ENCODE peak calls at places on chromosomes 16 and 17, in six cellular contexts. Z is AG10803, E is mesothelial cell of epicardium, O is MM.1S, B is endothelial cell, S is Peyer's patch. I is an unnamed sample.

GRCh38 chr16:66511615-66512500 is 38.1 kb downstream of the TK2 start:
- DNase-seq in E (no peak), O (no peak), Z (peak), B (no peak), S (peak), I (no peak)

GRCh38 chr17:15263206-15263579 is 1.9 kb downstream of the PMP22 start:
- DNase-seq in Z (peak), E (peak), B (peak), S (peak), O (no peak), I (no peak)

GRCh38 chr17:35254107-35254802 is 11.4 kb downstream of the SLFN5 start:
- DNase-seq in S (no peak), B (peak), E (no peak), Z (peak), O (no peak), I (no peak)

GRCh38 chr17:62740066-62740465 is 68.0 kb downstream of the MARCHF10 start:
- DNase-seq in O (no peak), Z (peak), B (no peak), S (no peak), E (no peak), I (no peak)

GRCh38 chr16:64738321-64738960 is 383.4 kb downstream of the CDH11 start:
- DNase-seq in E (no peak), S (no peak), Z (peak), O (no peak), B (no peak), I (no peak)

GRCh38 chr17:77854759-77855745 is 103.5 kb upstream of the TNRC6C start:
- DNase-seq in S (no peak), B (no peak), Z (no peak), E (no peak), O (no peak), I (no peak)

GRCh38 chr16:67915831-67916723 is 15.6 kb downstream of the CTRL start:
- DNase-seq in E (no peak), Z (no peak), O (no peak), B (no peak), S (peak), I (no peak)

GRCh38 chr16:78478267-78478821 is 378.9 kb downstream of the WWOX start:
- DNase-seq in B (peak), S (no peak), E (no peak), O (peak), Z (no peak), I (no peak)

GRCh38 chr17:15917439-15918027 is 27.4 kb upstream of the ADORA2B start:
- DNase-seq in B (no peak), E (no peak), S (peak), O (no peak), Z (no peak), I (no peak)

GRCh38 chr17:75010683-75011406 is 1.6 kb upstream of the MRPL58 start:
- DNase-seq in E (no peak), O (no peak), Z (no peak), B (peak), S (peak), I (no peak)

GRCh38 chr17:69997332-69997731 is 77.7 kb upstream of the KCNJ16 start:
- DNase-seq in E (no peak), S (no peak), B (no peak), O (no peak), Z (peak), I (no peak)

GRCh38 chr17:1629647-1630310 is 1.1 kb upstream of the SLC43A2 start:
- DNase-seq in S (peak), E (no peak), Z (peak), O (peak), B (peak), I (peak)

GRCh38 chr16:84501077-84501735 is 3.3 kb downstream of the MEAK7 start:
- DNase-seq in S (peak), B (no peak), Z (peak), E (no peak), O (no peak), I (no peak)

GRCh38 chr17:64343833-64344637 is 46.6 kb downstream of the PECAM1 start:
- DNase-seq in B (peak), Z (peak), O (peak), E (no peak), S (no peak), I (no peak)

GRCh38 chr17:80999224-81000088 is 7.8 kb downstream of the CHMP6 start:
- DNase-seq in E (no peak), B (no peak), S (no peak), Z (no peak), O (no peak), I (no peak)

GRCh38 chr17:49223517-49224197 is 6.9 kb downstream of the PHOSPHO1 start:
- DNase-seq in B (peak), E (peak), Z (no peak), O (peak), S (peak), I (peak)

GRCh38 chr16:2532494-2533141 is 1.4 kb upstream of the CEMP1 start:
- DNase-seq in E (peak), B (no peak), S (peak), Z (peak), O (peak), I (peak)

GRCh38 chr17:57949649-57950048 is 5.6 kb downstream of the CUEDC1 start:
- DNase-seq in Z (peak), E (no peak), S (no peak), O (no peak), B (no peak), I (no peak)

GRCh38 chr17:57948169-57948554 is 7.0 kb downstream of the CUEDC1 start:
- DNase-seq in O (no peak), B (no peak), E (no peak), Z (peak), S (no peak), I (no peak)

GRCh38 chr17:57947369-57947768 is 7.8 kb downstream of the CUEDC1 start:
- DNase-seq in E (no peak), O (no peak), Z (no peak), S (no peak), B (no peak), I (no peak)

GRCh38 chr17:57946798-57947358 is 8.3 kb downstream of the CUEDC1 start:
- DNase-seq in O (peak), S (peak), B (no peak), Z (peak), E (no peak), I (peak)

DNA sequence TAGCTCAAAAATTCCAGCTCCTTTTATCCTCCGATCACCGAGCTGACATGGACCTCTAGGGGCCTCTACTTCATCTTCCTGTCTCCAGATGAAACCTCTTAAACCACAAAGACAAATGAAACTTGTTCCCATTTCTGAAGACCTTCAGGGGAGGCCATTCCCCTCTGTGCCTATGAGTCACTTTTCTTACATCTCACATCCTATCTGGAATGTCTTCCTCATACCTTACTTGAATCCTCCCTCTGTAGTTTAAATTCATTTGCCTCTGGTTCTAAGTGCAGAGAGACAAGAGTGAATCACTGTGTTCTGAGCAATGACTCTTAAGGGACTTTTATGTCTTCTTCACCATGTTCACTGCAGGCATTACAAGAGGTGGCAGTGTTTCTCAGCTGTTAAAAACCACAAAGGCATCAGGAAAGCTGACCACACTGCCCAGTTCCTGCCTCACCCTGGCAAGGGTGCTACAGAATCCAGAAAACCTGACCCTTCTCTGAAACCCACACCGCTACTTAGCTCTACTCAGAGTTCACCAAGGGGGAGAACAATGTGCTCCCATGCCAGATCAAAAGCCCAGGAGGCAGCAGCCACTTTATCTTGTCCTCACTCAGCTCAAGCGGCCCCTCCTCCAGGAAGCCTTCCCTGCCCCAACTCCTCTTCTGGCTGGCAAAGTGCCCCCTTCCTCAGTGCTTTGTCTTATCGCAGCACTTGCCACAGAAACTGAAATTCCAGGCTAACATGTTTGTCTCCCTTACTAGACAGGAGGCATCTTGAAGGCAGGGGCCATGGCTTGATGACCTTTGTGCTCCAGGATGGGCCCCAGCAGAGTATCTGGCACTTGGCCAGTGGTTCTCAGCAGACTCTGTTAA is 6.4 kb downstream of the CUEDC1 start:
- DNase-seq in B (no peak), E (no peak), S (no peak), Z (peak), O (peak), I (no peak)
- TF ChIP-seq CTCF in B (no peak), E (no peak), S (no peak), Z (peak), O (peak), I (no peak)

DNA sequence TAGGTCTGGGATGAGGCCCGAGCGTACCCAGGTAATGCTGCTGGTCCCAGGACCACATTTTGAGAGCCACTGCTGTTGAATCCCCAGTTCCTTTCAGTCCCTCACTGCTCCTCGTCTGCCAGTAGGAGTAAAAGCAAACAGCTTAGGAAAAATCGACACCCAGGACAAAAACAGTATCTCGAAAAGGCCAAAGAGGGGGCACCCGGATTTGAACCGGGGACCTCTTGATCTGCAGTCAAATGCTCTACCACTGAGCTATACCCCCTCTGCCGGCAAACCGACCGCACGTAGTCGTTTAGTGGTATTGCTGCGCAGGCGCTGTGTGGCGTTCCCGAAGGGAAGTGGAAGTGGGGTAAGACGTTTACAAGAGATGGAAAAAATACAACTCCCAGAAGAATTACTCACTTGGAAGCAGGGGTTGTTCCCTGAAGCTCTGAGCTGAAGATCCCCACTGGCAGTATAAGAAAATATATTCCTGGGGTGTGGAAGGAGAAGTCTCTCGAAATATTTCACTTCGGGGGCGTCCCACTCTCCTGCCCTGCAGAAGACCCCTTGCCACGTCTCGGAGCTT is 2.2 kb upstream of the PLXDC1 start:
- DNase-seq in O (peak), S (peak), Z (peak), B (peak), E (peak), I (peak)
- TF ChIP-seq CTCF in O (no peak), S (peak), Z (peak), B (no peak), E (no peak), I (no peak)

GRCh38 chr17:32855620-32856019 is 21.3 kb downstream of the MYO1D start:
- DNase-seq in B (no peak), E (no peak), Z (no peak), O (no peak), S (no peak), I (no peak)

GRCh38 chr17:32849879-32850278 is 27.0 kb downstream of the MYO1D start:
- DNase-seq in S (no peak), B (no peak), Z (peak), E (no peak), O (no peak), I (no peak)

GRCh38 chr17:32852811-32853210 is 24.1 kb downstream of the MYO1D start:
- DNase-seq in Z (no peak), E (no peak), O (no peak), S (no peak), B (no peak), I (no peak)

GRCh38 chr17:32854177-32854576 is 22.7 kb downstream of the MYO1D start:
- DNase-seq in S (no peak), O (no peak), Z (no peak), E (no peak), B (no peak), I (no peak)

DNA sequence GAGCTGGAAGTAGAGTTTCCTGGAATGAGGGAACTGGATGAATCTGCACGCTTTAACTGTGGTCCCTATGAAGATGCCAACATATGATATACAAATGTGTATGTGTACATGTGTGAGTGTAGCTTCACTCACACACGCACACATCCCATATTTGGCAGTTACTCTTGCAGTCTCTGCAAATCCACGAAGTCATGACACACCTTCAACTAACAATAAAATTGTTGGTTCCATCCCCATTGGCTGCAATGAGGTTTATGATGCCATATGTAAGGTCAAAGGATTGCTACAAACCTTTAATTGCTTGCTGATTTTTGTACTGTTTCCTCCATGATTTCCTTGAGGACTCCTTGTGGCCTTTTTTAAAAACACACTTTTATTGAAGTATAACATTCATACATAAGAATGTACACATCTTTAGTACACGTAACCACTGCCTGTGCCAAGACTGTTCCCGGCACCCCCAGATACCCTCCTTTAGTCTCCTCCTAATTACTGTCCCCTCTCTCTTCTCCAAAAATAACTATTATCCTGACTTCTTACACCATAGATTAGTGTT is 22.0 kb downstream of the MYO1D start:
- DNase-seq in S (no peak), Z (no peak), B (no peak), E (no peak), O (no peak), I (no peak)
- TF ChIP-seq CTCF in S (no peak), Z (no peak), B (no peak), E (peak), O (peak), I (no peak)

DNA sequence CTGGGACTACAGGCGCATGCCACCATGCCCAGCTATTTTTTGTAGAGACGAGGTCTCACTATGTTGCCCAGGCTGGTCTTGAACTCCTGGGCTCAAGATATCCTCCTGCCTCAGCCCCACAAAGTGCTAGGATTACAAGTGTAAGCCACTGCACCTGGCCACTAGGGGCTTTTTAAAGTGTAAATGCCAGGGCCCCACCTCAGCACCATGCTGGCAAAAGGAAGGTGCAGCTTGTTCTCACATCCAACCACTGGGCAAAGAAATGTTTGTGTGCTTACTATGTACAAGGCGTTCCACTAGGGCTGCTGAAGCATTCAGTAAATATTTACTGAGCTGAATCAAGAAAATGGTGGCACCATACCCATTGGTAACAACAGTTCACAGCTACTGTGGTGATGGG is 22.6 kb downstream of the COG1 start:
- DNase-seq in S (no peak), B (no peak), E (no peak), O (no peak), Z (no peak), I (no peak)
- TF ChIP-seq CTCF in S (no peak), B (no peak), E (no peak), O (no peak), Z (no peak), I (no peak)

GRCh38 chr17:27607692-27608091 is 23.3 kb upstream of the LGALS9 start:
- DNase-seq in O (no peak), S (no peak), B (no peak), E (no peak), Z (no peak), I (no peak)

GRCh38 chr17:27612160-27612767 is 18.7 kb upstream of the LGALS9 start:
- DNase-seq in O (peak), Z (peak), S (no peak), E (no peak), B (no peak), I (no peak)

GRCh38 chr17:27610304-27610676 is 20.7 kb upstream of the LGALS9 start:
- DNase-seq in S (no peak), Z (no peak), B (no peak), O (no peak), E (no peak), I (no peak)

GRCh38 chr17:27608330-27609230 is 22.4 kb upstream of the LGALS9 start:
- DNase-seq in O (no peak), E (no peak), Z (no peak), S (no peak), B (no peak), I (no peak)

GRCh38 chr17:27609606-27610303 is 21.2 kb upstream of the LGALS9 start:
- DNase-seq in S (peak), Z (peak), E (no peak), B (peak), O (no peak), I (no peak)
- TF ChIP-seq CTCF in S (peak), Z (peak), E (peak), B (no peak), O (peak), I (no peak)

GRCh38 chr16:87877942-87878507 is 8.7 kb upstream of the SLC7A5 start:
- DNase-seq in E (no peak), O (no peak), Z (no peak), S (no peak), B (no peak), I (no peak)
- TF ChIP-seq CTCF in E (no peak), O (peak), Z (peak), S (peak), B (no peak), I (no peak)

DNA sequence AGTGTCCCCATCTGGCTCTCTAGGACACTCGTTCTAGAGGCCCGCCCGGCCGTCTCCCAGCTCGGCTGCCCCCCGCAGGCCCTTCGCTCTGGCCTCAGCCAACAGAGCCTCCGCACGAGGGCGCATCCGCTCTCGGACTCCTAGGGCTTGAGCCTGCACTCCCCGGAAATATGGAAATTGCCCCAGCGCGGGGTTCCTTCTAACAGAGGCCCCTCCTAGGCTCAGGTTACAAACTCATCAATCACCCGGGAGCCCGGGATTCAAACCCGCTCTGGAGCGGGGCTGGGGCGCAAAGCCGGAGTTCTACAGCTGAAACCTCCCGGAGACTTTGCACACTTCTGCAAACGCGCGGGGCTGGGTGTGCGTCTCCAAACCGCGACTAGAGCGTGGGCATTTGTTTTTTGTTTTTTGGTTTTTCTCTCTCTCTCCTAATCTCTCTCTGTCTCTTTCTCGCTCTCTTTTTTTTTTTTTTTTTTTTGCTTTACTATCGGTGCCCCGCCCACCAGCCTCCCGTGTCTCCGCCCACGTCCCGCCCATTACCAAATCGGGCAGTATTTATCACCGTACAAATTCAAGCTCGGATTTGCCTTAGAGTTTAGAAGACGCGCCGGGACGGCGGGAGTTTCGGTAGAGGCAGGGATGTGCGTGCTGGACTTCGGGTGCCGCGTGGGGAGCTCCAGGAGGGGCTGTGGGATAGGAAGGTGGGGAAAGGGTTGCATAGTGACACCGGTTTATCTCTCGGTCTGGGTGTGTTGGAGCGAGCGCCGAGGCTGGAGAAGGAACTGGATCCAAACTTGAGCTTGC is 2.4 kb upstream of the FOXL1 start:
- DNase-seq in E (peak), B (peak), Z (peak), S (peak), O (no peak), I (no peak)
- TF ChIP-seq CTCF in E (peak), B (peak), Z (peak), S (peak), O (no peak), I (no peak)

DNA sequence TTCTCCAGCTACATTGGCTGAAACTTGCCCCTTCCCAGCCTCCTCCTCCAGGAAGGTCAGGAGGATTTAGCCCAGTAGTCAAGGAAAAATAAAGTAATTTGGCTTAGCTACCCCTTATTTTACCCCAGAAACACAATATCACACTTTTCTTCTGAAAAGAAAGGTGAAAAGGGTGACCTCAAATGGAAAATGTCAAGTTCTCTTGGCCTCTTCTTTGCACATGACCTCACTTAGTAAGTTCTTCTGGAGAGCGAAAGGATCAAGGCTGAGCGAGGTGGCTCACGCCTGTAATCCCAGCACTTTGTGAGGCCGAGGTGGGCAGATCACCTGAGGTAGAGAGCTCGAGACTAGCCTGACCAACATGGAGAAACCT is 8.1 kb upstream of the JUP start:
- DNase-seq in Z (no peak), O (no peak), S (no peak), E (no peak), B (no peak), I (no peak)
- TF ChIP-seq CTCF in Z (no peak), O (no peak), S (no peak), E (no peak), B (no peak), I (no peak)

I was measured in activated B cell treated with CpG ODN at 0.5 μM for 24 hours.